ENCODE peak calls at places on chromosomes 3 and 15, in four cellular contexts. G is adrenal gland, Q is HepG2, K is fibroblast of lung. I is an unnamed sample.

GRCh38 chr3:187242435-187242834 is 45.1 kb downstream of the RTP1 start:
- DNase-seq in G (no peak), K (no peak), Q (no peak), I (no peak)

GRCh38 chr15:77907824-77908751 is 169.4 kb downstream of the TBC1D2B start:
- DNase-seq in Q (peak; percentile 61), G (peak; percentile 43), K (peak; percentile 46), I (peak; percentile 82)

GRCh38 chr3:120506828-120507774 is 56.3 kb upstream of the FSTL1 start:
- DNase-seq in Q (peak; percentile 32), G (peak; percentile 16), K (peak; percentile 63), I (peak; percentile 35)

GRCh38 chr3:105938101-105938500 is 69.3 kb upstream of the CBLB start:
- DNase-seq in Q (no peak), K (peak; percentile 77), G (peak; percentile 16), I (no peak)

GRCh38 chr15:42048821-42049200 is 28.0 kb upstream of the PLA2G4E start:
- DNase-seq in Q (no peak), G (no peak), K (no peak), I (no peak)

GRCh38 chr15:80967451-80967850 is 22.2 kb downstream of the MESD start:
- DNase-seq in K (peak; percentile 30), Q (peak; percentile 28), G (no peak), I (peak; percentile 69)

GRCh38 chr3:113374078-113374477 is 67.2 kb downstream of the CFAP44 start:
- DNase-seq in Q (no peak), G (no peak), K (no peak), I (no peak)

GRCh38 chr15:76286231-76286879 is 24.9 kb downstream of the ETFA start:
- DNase-seq in K (peak; percentile 20), Q (no peak), G (no peak), I (no peak)

GRCh38 chr15:91898843-91899242 is 45.3 kb downstream of the SLCO3A1 start:
- DNase-seq in G (no peak), Q (no peak), K (no peak), I (no peak)

GRCh38 chr15:53808058-53808703 is 48.7 kb upstream of the WDR72 start:
- DNase-seq in Q (peak; percentile 12), G (no peak), K (peak; percentile 3), I (no peak)

GRCh38 chr15:91515188-91515754 is 338.2 kb upstream of the SLCO3A1 start:
- DNase-seq in G (peak; percentile 51), Q (no peak), K (peak; percentile 82), I (no peak)

GRCh38 chr15:52056001-52056400 is 37.0 kb downstream of the MAPK6 start:
- DNase-seq in K (no peak), Q (no peak), G (no peak), I (no peak)

GRCh38 chr15:87267798-87268197 is 988.7 kb downstream of the NTRK3 start:
- DNase-seq in G (no peak), K (peak; percentile 33), Q (no peak), I (no peak)

GRCh38 chr3:71542548-71543370 is 40.8 kb downstream of the FOXP1 start:
- DNase-seq in Q (no peak), K (peak; percentile 96), G (peak; percentile 78), I (no peak)

GRCh38 chr3:3666664-3667063 is 132.6 kb upstream of the LRRN1 start:
- DNase-seq in Q (no peak), G (no peak), K (no peak), I (no peak)

GRCh38 chr15:57537951-57538506 is 53.7 kb upstream of the MYZAP start:
- DNase-seq in K (no peak), G (no peak), Q (no peak), I (no peak)

GRCh38 chr3:128567705-128568356 is 74.8 kb upstream of the GATA2 start:
- DNase-seq in G (no peak), K (no peak), Q (no peak), I (no peak)

GRCh38 chr3:172536993-172537419 is 13.8 kb upstream of the TNFSF10 start:
- DNase-seq in K (no peak), Q (no peak), G (no peak), I (no peak)

GRCh38 chr3:47985376-47985775 is 30.8 kb downstream of the MAP4 start:
- DNase-seq in Q (no peak), G (no peak), K (no peak), I (no peak)

GRCh38 chr15:74432968-74433591 is 678 bp downstream of the SEMA7A start:
- DNase-seq in Q (no peak), K (no peak), G (no peak), I (no peak)

GRCh38 chr3:100316656-100317069 is 17.9 kb upstream of the NIT2 start:
- DNase-seq in G (peak; percentile 43), K (peak; percentile 80), Q (peak; percentile 39), I (peak; percentile 39)

GRCh38 chr3:32376098-32376497 is 15.6 kb upstream of the CMTM7 start:
- DNase-seq in Q (no peak), K (peak; percentile 72), G (no peak), I (no peak)

GRCh38 chr15:34133511-34133910 is 31.6 kb downstream of the PGBD4 start:
- DNase-seq in G (no peak), Q (peak; percentile 19), K (no peak), I (no peak)

GRCh38 chr15:80693682-80694623 is 1.2 kb upstream of the ABHD17C start:
- DNase-seq in K (peak; percentile 37), G (no peak), Q (no peak), I (no peak)

GRCh38 chr15:98957655-98958054 is 49.9 kb downstream of the PGPEP1L start:
- DNase-seq in K (no peak), G (no peak), Q (no peak), I (no peak)

GRCh38 chr3:123658118-123658859 is 73.4 kb upstream of the HACD2 start:
- DNase-seq in Q (no peak), G (peak; percentile 78), K (peak; percentile 81), I (no peak)

GRCh38 chr15:64985382-64986033 is 4.2 kb downstream of the SPG21 start:
- DNase-seq in Q (peak; percentile 64), G (no peak), K (no peak), I (no peak)

GRCh38 chr3:123028233-123028828 is 768 bp upstream of the SEMA5B start:
- DNase-seq in K (peak; percentile 86), G (peak; percentile 50), Q (peak; percentile 13), I (peak; percentile 53)

GRCh38 chr3:117019082-117019713 is 309.6 kb downstream of the TUSC7 start:
- DNase-seq in K (peak; percentile 80), G (peak; percentile 74), Q (peak; percentile 10), I (peak; percentile 59)

GRCh38 chr3:135449046-135449445 is 516.5 kb upstream of the PPP2R3A start:
- DNase-seq in K (no peak), G (no peak), Q (no peak), I (no peak)

GRCh38 chr15:70093070-70093469 is 4.6 kb downstream of the TLE3 start:
- DNase-seq in G (no peak), K (peak; percentile 34), Q (peak; percentile 23), I (no peak)
- H3K4me1 ChIP-seq in G (peaks cover 13% of the 10 kb centered on the region), K (peaks cover 19% of the 10 kb centered on the region), Q (peaks cover 70% of the 10 kb centered on the region), I (peaks cover 53% of the 10 kb centered on the region)

DNA sequence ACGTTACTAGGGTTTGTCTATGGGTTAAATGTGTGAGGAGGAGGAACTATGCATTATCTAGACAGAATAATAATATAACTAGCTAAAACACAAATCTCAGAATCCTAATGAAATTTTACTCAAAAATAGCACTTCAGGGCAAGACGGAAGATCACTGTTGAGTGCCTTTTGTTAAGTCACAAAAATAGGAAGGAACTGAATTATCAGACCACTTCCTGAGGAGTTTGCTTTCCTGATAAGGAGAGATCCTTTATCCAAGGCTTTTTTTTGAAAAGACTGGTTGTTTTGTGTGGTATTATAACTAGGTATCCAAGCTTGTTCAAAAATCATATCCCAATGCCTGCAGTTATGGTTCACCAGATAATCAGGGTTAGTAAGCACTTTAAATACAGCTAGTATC is 34.6 kb downstream of the NR2E3 start:
- DNase-seq in Q (no peak), K (no peak), G (no peak), I (no peak)
- TF ChIP-seq CTCF in Q (no peak), K (no peak), G (no peak), I (no peak)

DNA sequence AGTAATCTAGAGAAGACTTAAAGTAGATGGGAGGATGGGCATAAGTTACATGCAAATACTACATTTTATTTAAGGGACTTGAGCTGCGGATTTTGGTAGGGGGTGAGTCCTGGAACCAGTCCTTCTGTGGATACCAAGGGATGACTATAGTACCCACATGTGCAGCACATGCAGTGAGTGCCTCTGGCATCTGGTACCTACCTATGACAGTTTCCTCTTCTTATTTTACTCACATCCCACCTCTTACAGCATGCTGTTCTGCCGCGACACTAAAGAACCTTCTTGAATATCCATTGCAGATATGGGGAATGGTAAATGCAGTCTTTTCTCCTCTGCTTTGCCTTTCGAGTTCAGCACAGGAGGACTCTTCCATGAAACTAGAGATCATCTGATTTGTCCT is 1.7 kb downstream of the TSEN2 start:
- DNase-seq in G (no peak), K (no peak), Q (no peak), I (no peak)
- H3K36me3 ChIP-seq in G (no peaks in the 10 kb centered on the region), K (no peaks in the 10 kb centered on the region), Q (peaks cover 14% of the 10 kb centered on the region), I (no peaks in the 10 kb centered on the region)

DNA sequence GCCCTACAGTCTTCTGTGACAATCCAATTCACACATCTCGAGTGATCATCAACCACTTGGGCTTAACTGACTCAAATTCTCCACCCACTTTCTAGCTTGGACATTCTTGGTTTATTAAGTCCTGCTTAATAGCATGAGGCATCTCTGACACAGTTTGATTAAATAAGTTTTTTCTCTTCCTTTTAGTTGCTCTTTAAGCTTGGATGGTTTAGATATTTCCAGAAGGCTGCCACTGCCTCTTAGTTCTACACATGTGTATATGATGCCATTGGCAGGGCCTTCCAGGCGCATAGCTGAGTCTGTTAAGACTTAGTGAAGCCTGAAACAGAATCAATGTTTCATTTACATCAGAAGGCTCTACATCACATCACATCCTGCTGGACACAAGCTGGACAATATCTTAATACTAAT is 24.3 kb upstream of the VEPH1 start:
- DNase-seq in K (peak; percentile 52), Q (no peak), G (no peak), I (no peak)
- H3K4me1 ChIP-seq in K (peaks cover 24% of the 10 kb centered on the region), Q (no peaks in the 10 kb centered on the region), G (peaks cover 7% of the 10 kb centered on the region), I (no peaks in the 10 kb centered on the region)

GRCh38 chr3:179376474-179376873 is 29.0 kb downstream of the MFN1 start:
- DNase-seq in Q (no peak), G (no peak), K (no peak), I (no peak)

GRCh38 chr3:179375091-179375999 is 27.8 kb downstream of the MFN1 start:
- DNase-seq in Q (no peak), K (no peak), G (no peak), I (no peak)

DNA sequence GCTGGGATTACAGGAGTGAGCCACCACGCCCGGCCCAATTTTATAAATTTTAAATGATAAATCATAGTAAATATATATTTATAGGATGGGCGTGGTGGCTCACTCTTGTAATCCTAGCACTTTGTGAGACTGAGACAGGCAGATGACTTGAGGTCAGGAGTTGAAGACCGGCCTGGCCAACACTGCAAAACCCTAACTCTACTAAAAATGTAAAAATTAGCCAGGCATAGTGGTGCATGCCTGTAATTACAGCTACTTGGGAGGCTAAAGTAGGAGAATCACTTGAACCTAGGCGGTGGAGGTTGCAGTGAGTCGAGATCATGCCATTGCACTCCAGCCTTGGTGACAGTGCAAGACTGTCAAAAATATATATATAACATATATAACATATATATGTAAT is 26.4 kb downstream of the MFN1 start:
- DNase-seq in K (no peak), G (no peak), Q (no peak), I (no peak)
- TF ChIP-seq CTCF in K (no peak), G (no peak), Q (no peak), I (no peak)

GRCh38 chr3:45980819-45981218 is 14.8 kb downstream of the FYCO1 start:
- DNase-seq in K (peak; percentile 29), Q (no peak), G (no peak), I (no peak)
- H3K36me3 ChIP-seq in K (peaks cover 10% of the 10 kb centered on the region), Q (peaks cover 74% of the 10 kb centered on the region), G (no peaks in the 10 kb centered on the region), I (no peaks in the 10 kb centered on the region)